ENCODE peak calls at places on chromosomes 4 and X, in eight cellular contexts. H is LNCaP clone FGC; X is NCI-H1092; V is AG04450; A is upper lobe of right lung; T is HS-5; K is mesendoderm; W is Jurkat, Clone E6-1. E is an unnamed sample.

GRCh38 chrX:101617211-101618191 is at the start of gene ARMCX6:
- DNase-seq in T (no peak), W (peak), H (peak), X (peak), A (peak), K (peak), V (no peak), E (peak)

GRCh38 chr4:113636438-113636818 is 125.1 kb downstream of the CAMK2D start:
- DNase-seq in A (no peak), W (peak), K (peak), H (no peak), T (no peak), X (no peak), V (no peak), E (no peak)

GRCh38 chr4:25446611-25447010 is 69.5 kb downstream of the ANAPC4 start:
- DNase-seq in T (no peak), W (no peak), A (no peak), H (no peak), X (no peak), V (no peak), K (no peak), E (no peak)

GRCh38 chr4:6198768-6199343 is 1.5 kb downstream of the JAKMIP1 start:
- DNase-seq in V (no peak), A (no peak), X (no peak), K (peak), W (no peak), H (no peak), T (no peak), E (peak)

GRCh38 chr4:6746721-6747689 is 31.0 kb downstream of the BLOC1S4 start:
- DNase-seq in W (no peak), K (no peak), X (peak), V (no peak), H (peak), T (no peak), A (peak), E (peak)

GRCh38 chr4:55398966-55399365 is 3.2 kb downstream of the TMEM165 start:
- DNase-seq in K (no peak), X (no peak), H (no peak), V (no peak), W (no peak), A (no peak), T (no peak), E (peak)

GRCh38 chr4:111027526-111027925 is 404.6 kb upstream of the PITX2 start:
- DNase-seq in K (no peak), T (no peak), A (no peak), H (no peak), X (no peak), W (no peak), V (peak), E (no peak)

GRCh38 chrX:10217218-10217617 is 60.4 kb downstream of the CLCN4 start:
- DNase-seq in A (no peak), T (no peak), K (peak), H (no peak), V (no peak), X (no peak), W (no peak), E (no peak)

GRCh38 chr4:15961778-15962510 is 1.0 kb downstream of the FGFBP2 start:
- DNase-seq in W (peak), K (peak), V (no peak), T (no peak), A (no peak), X (no peak), H (no peak), E (no peak)

GRCh38 chr4:156598138-156598681 is 373.4 kb downstream of the PDGFC start:
- DNase-seq in W (no peak), A (no peak), V (peak), T (no peak), H (peak), X (no peak), K (no peak), E (peak)

GRCh38 chrX:7170903-7171302 is 22.9 kb upstream of the PUDP start:
- DNase-seq in A (no peak), X (no peak), H (no peak), W (no peak), V (no peak), T (no peak), K (peak), E (peak)

GRCh38 chr4:107248571-107248970 is 212.5 kb upstream of the DKK2 start:
- DNase-seq in K (no peak), A (no peak), V (no peak), W (no peak), T (no peak), H (no peak), X (no peak), E (no peak)

E was measured in NCI-H1417.